ENCODE peak calls at places on chromosomes 6 and 20, in eight cellular contexts. T is H54, E is heart left ventricle, C is esophagus squamous epithelium, J is IMR-90, Y is stomach, A is body of pancreas, O is HCT116. B is an unnamed sample.

GRCh38 chr6:122789862-122790739 is 1.0 kb downstream of the SMPDL3A start:
- DNase-seq in Y (no peak), J (peak), E (no peak), T (no peak), A (no peak), O (no peak), C (no peak), B (peak)

GRCh38 chr20:34110025-34111013 is 1.7 kb downstream of the EIF2S2 start:
- DNase-seq in J (peak), O (no peak), E (no peak), T (no peak), Y (no peak), A (no peak), C (no peak), B (no peak)

GRCh38 chr20:57080796-57081195 is 185.6 kb downstream of the BMP7 start:
- DNase-seq in T (no peak), Y (no peak), O (no peak), E (no peak), A (no peak), C (no peak), J (no peak), B (no peak)

GRCh38 chr6:74731921-74732320 is 473.9 kb downstream of the COL12A1 start:
- DNase-seq in O (no peak), C (no peak), Y (no peak), A (no peak), J (peak), E (no peak), T (no peak), B (no peak)

GRCh38 chr6:63859520-63859919 is 223.9 kb downstream of the PHF3 start:
- DNase-seq in T (no peak), Y (no peak), A (no peak), E (no peak), J (no peak), O (no peak), C (no peak), B (no peak)

GRCh38 chr20:11315506-11315905 is 602.2 kb upstream of the BTBD3 start:
- DNase-seq in T (no peak), Y (no peak), O (no peak), J (no peak), C (no peak), A (no peak), E (no peak), B (no peak)

GRCh38 chr6:54878705-54879104 is 32.1 kb downstream of the FAM83B start:
- DNase-seq in T (no peak), J (peak), O (no peak), E (no peak), A (no peak), Y (no peak), C (no peak), B (no peak)

GRCh38 chr6:34241351-34242215 is 4.9 kb downstream of the HMGA1 start:
- DNase-seq in E (no peak), J (no peak), T (no peak), Y (no peak), O (no peak), C (no peak), A (no peak), B (no peak)

GRCh38 chr6:14705841-14706377 is 540.0 kb upstream of the JARID2 start:
- DNase-seq in O (no peak), A (no peak), C (no peak), Y (no peak), T (no peak), J (no peak), E (no peak), B (no peak)

GRCh38 chr6:35497571-35498406 is 910 bp upstream of the TEAD3 start:
- DNase-seq in J (peak), A (peak), O (no peak), E (peak), Y (peak), C (no peak), T (no peak), B (peak)

DNA sequence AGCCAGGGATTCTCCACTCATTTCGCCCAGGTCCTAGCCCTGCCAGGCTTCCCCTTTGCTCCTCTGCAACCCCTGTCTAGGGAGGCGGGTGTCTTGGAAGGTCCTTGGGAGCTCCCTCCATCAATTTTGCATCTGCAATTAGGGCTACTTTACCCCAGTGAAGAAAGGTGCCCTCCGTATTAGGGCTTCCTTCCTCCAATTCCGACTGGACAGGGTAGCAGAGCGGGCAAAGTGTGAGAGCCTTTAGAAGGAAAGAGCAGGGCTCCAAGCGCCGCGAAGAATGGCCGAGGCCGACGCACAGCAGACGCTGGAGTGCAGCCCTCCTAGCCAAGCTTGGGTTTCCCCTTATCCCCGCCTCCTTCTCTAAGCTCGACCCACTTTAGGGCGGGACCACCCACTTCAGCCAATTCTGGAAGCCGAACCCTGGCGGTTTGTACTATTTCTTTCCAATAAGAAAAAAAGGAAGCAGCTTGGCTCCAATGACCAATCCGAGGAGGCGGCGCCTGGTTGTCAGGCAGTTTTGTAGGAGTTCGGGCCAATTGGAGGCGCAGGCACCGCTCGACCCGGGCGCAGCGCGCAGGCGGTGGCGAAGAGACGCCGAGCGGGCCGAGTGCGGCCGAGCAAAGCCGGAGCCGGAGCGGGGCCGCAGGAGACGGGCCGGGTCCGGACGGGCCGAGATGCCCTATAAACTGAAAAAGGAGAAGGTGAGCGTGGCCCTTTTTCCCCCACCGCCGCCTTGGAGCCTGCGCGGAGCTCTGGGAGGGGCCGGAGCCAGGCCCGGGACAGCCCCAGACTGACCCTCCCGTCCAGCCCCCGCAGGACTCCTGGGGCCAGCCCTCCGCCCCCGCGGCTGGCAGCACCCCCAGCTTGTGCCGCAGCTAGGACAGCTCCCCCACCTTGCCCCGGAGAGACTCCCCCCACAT is at the start of gene PPP2R5D:
- DNase-seq in C (peak), T (peak), E (peak), J (peak), Y (peak), O (peak), A (peak), B (peak)
- TF ChIP-seq POLR2A in C (no peak), T (peak), E (peak), J (peak), Y (no peak), O (peak), A (peak), B (peak)

DNA sequence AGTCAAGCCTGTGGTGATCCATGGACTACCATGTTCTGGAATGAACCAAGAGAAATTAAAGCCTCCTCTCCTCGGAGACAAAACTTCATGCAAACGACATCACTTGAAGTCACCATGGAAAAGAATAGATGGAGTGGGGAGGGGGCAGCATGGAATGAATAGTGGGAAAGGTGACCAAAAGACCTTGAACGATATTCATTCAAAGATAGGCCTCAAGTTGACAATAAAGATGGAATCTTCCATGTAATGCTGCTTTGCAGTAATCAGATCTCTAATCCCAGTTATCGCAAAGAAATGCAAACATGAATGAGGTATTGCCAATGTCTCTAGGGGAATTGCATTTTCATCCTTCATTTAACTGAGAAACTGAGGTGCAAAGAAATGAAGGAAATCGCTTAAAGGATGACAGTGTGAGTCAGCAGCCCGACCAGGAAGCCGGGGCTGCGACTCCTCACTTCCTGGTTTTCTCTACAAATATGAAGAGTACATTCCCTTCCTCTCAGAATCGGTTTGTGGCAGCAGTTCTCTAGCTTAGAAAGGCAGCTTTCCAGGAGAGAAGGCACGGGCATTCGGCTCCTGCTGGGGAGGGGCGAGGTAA is 65.6 kb upstream of the RREB1 start:
- DNase-seq in C (no peak), O (no peak), Y (peak), E (no peak), T (no peak), A (no peak), J (no peak), B (no peak)
- TF ChIP-seq POLR2A in C (no peak), O (no peak), Y (no peak), E (no peak), T (no peak), A (no peak), J (no peak), B (no peak)

GRCh38 chr20:36835453-36836198 is 40.3 kb upstream of the TLDC2 start:
- DNase-seq in O (peak), Y (peak), T (peak), A (peak), E (peak), C (peak), J (peak), B (peak)
- TF ChIP-seq POLR2A in O (peak), Y (no peak), T (peak), A (peak), E (peak), C (no peak), J (peak), B (no peak)

GRCh38 chr6:44246663-44247337 is at the start of gene HSP90AB1:
- DNase-seq in J (peak), Y (peak), O (peak), E (peak), T (peak), A (peak), C (peak), B (peak)
- TF ChIP-seq POLR2A in J (peak), Y (no peak), O (peak), E (peak), T (peak), A (peak), C (peak), B (peak)

DNA sequence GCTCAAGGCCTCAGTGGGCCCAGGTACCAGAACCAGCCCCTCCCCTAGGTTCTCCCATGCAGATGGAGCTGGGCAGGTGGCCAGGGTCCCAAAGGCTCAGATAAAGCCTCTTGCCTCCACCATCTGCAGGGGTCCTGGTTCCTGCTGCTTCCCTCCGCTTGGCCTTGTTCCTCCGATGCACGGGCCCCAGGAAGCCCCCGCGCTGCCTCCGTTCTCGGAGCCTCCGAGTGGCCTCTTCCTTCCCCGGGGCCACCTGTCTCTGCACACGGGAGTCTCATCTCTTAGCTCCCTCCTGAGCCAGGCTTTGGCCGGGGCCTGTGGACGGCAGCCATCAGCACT is 1.9 kb upstream of the PTK6 start:
- DNase-seq in E (no peak), A (no peak), O (no peak), Y (no peak), C (no peak), T (no peak), J (no peak), B (no peak)
- TF ChIP-seq POLR2A in E (no peak), A (no peak), O (no peak), Y (no peak), C (no peak), T (no peak), J (no peak), B (no peak)

GRCh38 chr6:43770417-43771209 is 602 bp downstream of the VEGFA start:
- DNase-seq in C (no peak), A (peak), Y (peak), E (peak), T (peak), J (peak), O (no peak), B (peak)
- TF ChIP-seq POLR2A in C (no peak), A (peak), Y (no peak), E (peak), T (peak), J (no peak), O (no peak), B (no peak)

DNA sequence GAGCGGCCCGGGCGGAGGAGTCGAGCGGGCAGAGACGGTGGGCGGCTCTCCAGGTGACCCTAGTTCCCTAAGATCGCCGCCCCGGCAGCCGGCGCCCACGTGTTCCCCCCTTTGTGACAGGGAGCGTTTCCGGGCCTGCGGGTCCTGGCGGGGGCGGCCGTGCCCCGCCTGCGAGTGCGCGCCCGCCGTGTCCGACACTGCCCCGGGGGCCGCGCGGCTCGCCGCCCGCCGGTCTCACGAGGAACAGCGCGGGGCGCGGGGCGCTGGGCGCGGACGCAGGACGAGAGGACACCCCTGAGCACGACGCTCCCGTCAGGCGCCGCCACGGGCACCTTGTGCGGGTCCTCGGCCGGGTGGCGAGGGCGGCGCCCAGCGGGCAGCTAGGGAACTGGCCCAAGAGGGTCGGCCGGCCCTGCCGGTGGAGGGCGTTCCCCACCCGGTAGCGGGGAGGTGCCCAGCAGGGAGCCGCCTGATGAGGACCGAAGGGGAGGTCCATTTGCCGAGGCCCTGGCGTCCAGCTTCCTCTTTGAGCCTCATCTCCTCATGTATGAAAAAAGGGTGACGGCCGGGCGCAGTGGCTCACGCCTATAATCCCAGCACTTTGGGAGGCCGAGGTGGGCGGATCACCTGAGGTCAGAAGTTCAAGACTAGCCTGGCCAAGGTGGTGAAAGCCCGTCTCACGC is at the start of gene VARS1:
- DNase-seq in O (peak), C (peak), T (peak), A (peak), J (peak), E (peak), Y (peak), B (peak)
- TF ChIP-seq POLR2A in O (no peak), C (peak), T (peak), A (peak), J (peak), E (peak), Y (no peak), B (no peak)

DNA sequence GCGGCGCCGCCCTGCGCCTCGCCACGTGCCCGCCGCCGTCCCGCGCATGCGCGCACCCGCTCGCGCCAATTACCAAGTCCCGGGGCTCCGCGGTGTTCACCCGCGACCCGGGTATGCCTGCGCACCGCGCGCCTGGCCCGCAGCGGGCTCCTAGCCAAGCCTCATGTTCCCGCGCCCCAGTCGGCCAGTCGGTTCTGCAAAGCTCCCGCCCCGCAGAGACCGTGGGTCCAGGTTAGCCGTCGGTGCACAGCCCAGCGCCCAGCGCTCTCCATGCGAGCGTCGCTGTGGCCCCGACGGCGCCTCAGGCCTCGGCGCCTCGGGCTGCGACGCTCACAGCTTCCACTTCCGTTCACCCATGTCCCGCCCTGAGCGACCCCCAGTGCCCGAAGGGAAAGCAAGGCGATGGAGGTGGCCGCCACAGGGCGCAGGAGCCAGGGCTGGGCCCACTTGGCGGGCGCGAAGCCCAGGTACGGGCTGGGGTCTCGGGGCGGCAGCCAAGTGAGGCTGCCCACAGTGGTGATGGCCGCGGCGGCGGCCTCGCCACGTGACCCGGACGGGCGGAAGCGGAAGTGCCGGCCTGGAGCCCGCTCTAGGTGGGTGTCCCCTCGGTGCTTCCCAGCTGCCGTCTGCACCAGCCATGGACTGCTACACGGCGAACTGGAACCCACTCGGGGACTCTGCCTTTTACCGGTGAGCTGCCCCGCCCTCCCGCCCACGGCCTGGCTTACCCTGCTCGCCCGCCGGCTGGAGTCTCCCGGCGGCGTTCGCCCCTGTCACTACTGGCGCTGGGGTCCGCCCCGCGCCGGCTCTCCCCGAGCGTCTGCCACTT is at the start of the genes PCED1A and VPS16:
- DNase-seq in J (peak), T (peak), C (peak), E (peak), Y (peak), O (peak), A (peak), B (peak)
- TF ChIP-seq POLR2A in J (no peak), T (peak), C (no peak), E (peak), Y (no peak), O (peak), A (peak), B (peak)

GRCh38 chr6:2781685-2782355 is 16.6 kb downstream of the WRNIP1 start:
- DNase-seq in A (no peak), E (no peak), J (no peak), T (no peak), O (no peak), Y (no peak), C (no peak), B (no peak)
- TF ChIP-seq POLR2A in A (no peak), E (no peak), J (no peak), T (no peak), O (no peak), Y (no peak), C (no peak), B (no peak)

DNA sequence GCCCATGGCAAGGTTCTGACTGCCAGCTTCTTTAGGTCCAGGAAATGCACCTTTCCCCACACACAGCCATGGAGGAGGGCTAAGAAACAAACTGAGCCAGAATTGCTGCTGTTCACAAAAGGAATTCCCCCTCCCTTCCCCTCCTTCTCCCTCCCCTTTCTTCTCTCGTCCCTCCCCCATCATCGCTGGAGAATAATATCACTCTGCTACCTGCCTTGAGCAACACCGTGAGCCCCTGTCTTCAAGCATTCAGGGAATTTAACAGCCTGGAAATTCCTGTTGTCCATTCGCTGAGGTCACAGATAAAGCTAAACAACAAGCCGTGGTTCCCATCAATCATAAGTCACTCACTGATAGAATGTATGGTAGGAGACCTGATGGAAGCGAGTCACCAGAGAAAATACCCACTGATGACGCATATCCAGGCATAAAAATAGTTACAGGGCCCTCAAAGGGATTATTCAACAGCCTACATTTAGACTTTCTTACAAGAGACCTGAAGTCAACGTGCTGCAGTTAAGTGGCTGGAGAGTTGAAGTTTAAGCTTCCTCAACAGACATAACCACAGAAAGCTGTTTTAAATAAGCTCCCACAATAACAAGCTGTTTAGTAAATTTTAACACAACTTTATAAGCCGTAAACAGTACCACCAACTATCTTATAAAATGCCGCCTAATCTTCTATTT is 59.7 kb downstream of the HIVEP2 start:
- DNase-seq in T (peak), E (peak), O (peak), J (peak), Y (no peak), C (no peak), A (peak), B (no peak)
- TF ChIP-seq POLR2A in T (no peak), E (peak), O (no peak), J (peak), Y (no peak), C (no peak), A (peak), B (peak)

B was measured in GM12891.